ENCODE peak calls at places on chromosomes 2 and 18, in five cellular contexts. X is Right ventricle myocardium superior, W is EH, E is cardiac fibroblast, B is neural progenitor cell. P is an unnamed sample.

GRCh38 chr2:50143822-50144575 is 887.9 kb downstream of the NRXN1 start:
- DNase-seq in X (no peak), W (peak; percentile 52), E (peak; percentile 70), B (peak; percentile 52), P (peak; percentile 78)

GRCh38 chr2:43018179-43019024 is 208.0 kb downstream of the ZFP36L2 start:
- DNase-seq in X (peak; percentile 93), W (peak; percentile 81), E (peak; percentile 87), B (no peak), P (no peak)

GRCh38 chr2:222298000-222298310 is 843 bp downstream of the PAX3 start:
- DNase-seq in X (no peak), W (no peak), E (no peak), B (no peak), P (no peak)

GRCh38 chr2:127014630-127015029 is 92.3 kb downstream of the BIN1 start:
- DNase-seq in X (no peak), W (peak; percentile 89), E (peak; percentile 99), B (no peak), P (no peak)

GRCh38 chr2:62163106-62163831 is 32.6 kb upstream of the B3GNT2 start:
- DNase-seq in X (no peak), W (no peak), E (no peak), B (peak; percentile 49), P (no peak)

GRCh38 chr2:122660786-122661634 is 905.6 kb downstream of the TSN start:
- DNase-seq in X (no peak), W (no peak), E (no peak), B (peak; percentile 83), P (no peak)

GRCh38 chr2:39705638-39706037 is 39.9 kb downstream of the TMEM178A start:
- DNase-seq in X (no peak), W (no peak), E (no peak), B (no peak), P (no peak)

GRCh38 chr2:25103287-25103871 is 61.5 kb downstream of the EFR3B start:
- DNase-seq in X (no peak), W (peak; percentile 89), E (peak; percentile 86), B (no peak), P (peak; percentile 82)

GRCh38 chr2:95069465-95069864 is 44.0 kb downstream of the MAL start:
- DNase-seq in X (no peak), W (no peak), E (no peak), B (no peak), P (no peak)

GRCh38 chr2:109466674-109467575 is 146.8 kb downstream of the SEPTIN10 start:
- DNase-seq in X (peak; percentile 12), W (peak; percentile 89), E (peak; percentile 79), B (no peak), P (no peak)

GRCh38 chr2:105580870-105581567 is 163.7 kb upstream of the NCK2 start:
- DNase-seq in X (no peak), W (peak; percentile 53), E (no peak), B (no peak), P (no peak)

GRCh38 chr2:55482186-55482945 is 37.2 kb upstream of the CFAP36 start:
- DNase-seq in X (no peak), W (peak; percentile 36), E (peak; percentile 71), B (no peak), P (peak; percentile 41)

GRCh38 chr18:78213365-78213994 is 766.1 kb upstream of the SALL3 start:
- DNase-seq in X (peak; percentile 79), W (no peak), E (no peak), B (no peak), P (no peak)

GRCh38 chr2:240300261-240300821 is 135.1 kb upstream of the GPC1 start:
- DNase-seq in X (no peak), W (peak; percentile 40), E (no peak), B (peak; percentile 54), P (no peak)

GRCh38 chr2:20403693-20404381 is 43.0 kb upstream of the RHOB start:
- DNase-seq in X (no peak), W (no peak), E (peak; percentile 35), B (no peak), P (no peak)

GRCh38 chr2:127733816-127734537 is 32.7 kb downstream of the SFT2D3 start:
- DNase-seq in X (no peak), W (peak; percentile 66), E (peak; percentile 51), B (no peak), P (peak; percentile 39)

GRCh38 chr2:95311821-95312542 is 14.8 kb downstream of the KCNIP3 start:
- DNase-seq in X (no peak), W (no peak), E (no peak), B (no peak), P (no peak)

GRCh38 chr18:78587626-78588600 is 391.7 kb upstream of the SALL3 start:
- DNase-seq in X (no peak), W (no peak), E (no peak), B (no peak), P (no peak)

GRCh38 chr18:26429535-26429934 is 118.8 kb downstream of the KCTD1 start:
- DNase-seq in X (no peak), W (peak; percentile 88), E (peak; percentile 84), B (no peak), P (peak; percentile 75)

GRCh38 chr2:230974096-230974913 is 21.6 kb upstream of the SPATA3 start:
- DNase-seq in X (no peak), W (peak; percentile 75), E (peak; percentile 67), B (no peak), P (peak; percentile 82)

GRCh38 chr2:206064077-206064476 is 21.9 kb downstream of the INO80D start:
- DNase-seq in X (no peak), W (no peak), E (peak; percentile 16), B (no peak), P (no peak)

GRCh38 chr18:33781429-33781828 is 203.4 kb downstream of the ASXL3 start:
- DNase-seq in X (no peak), W (no peak), E (no peak), B (no peak), P (no peak)

GRCh38 chr2:208386546-208386945 is 20.0 kb upstream of the PTH2R start:
- DNase-seq in X (no peak), W (no peak), E (no peak), B (no peak), P (no peak)

GRCh38 chr2:98586466-98587140 is 21.7 kb downstream of the COA5 start:
- DNase-seq in X (no peak), W (no peak), E (no peak), B (no peak), P (no peak)

GRCh38 chr2:168515502-168515901 is 59.4 kb downstream of the CERS6 start:
- DNase-seq in X (no peak), W (peak; percentile 94), E (peak; percentile 94), B (no peak), P (peak; percentile 49)

GRCh38 chr2:128625966-128626757 is 307.5 kb upstream of the HS6ST1 start:
- DNase-seq in X (no peak), W (no peak), E (no peak), B (peak; percentile 32), P (no peak)

GRCh38 chr18:79639072-79639829 is 40.4 kb upstream of the CTDP1 start:
- DNase-seq in X (no peak), W (no peak), E (no peak), B (no peak), P (no peak)

GRCh38 chr2:221102896-221103688 is 469.0 kb downstream of the EPHA4 start:
- DNase-seq in X (no peak), W (peak; percentile 22), E (no peak), B (no peak), P (peak; percentile 33)

GRCh38 chr2:10030311-10030736 is 13.0 kb upstream of the KLF11 start:
- DNase-seq in X (peak; percentile 43), W (no peak), E (no peak), B (no peak), P (no peak)

P was measured in ACHN.